ENCODE peak calls at places on chromosomes 11 and 22, in nine cellular contexts. One of them, this sample, is unnamed.

GRCh38 chr11:43664295-43664694 is 16.2 kb upstream of the HSD17B12 start:
- DNase-seq in stomach: no peak
- DNase-seq in A549: no peak
- DNase-seq in GM12878: no peak
- DNase-seq in K562: no peak
- DNase-seq in esophagus muscularis mucosa: no peak
- DNase-seq in sigmoid colon: no peak
- DNase-seq in ovary: no peak
- DNase-seq in SK-N-SH: peak; percentile 47
- DNase-seq in this sample: no peak

GRCh38 chr22:26891431-26891830 is 234.0 kb downstream of the MIAT start:
- DNase-seq in stomach: no peak
- DNase-seq in A549: no peak
- DNase-seq in GM12878: no peak
- DNase-seq in K562: no peak
- DNase-seq in esophagus muscularis mucosa: no peak
- DNase-seq in sigmoid colon: no peak
- DNase-seq in ovary: no peak
- DNase-seq in SK-N-SH: no peak
- DNase-seq in this sample: no peak

GRCh38 chr11:79794484-79795393 is 353.9 kb upstream of the TENM4 start:
- DNase-seq in stomach: no peak
- DNase-seq in A549: no peak
- DNase-seq in GM12878: no peak
- DNase-seq in K562: no peak
- DNase-seq in esophagus muscularis mucosa: no peak
- DNase-seq in sigmoid colon: no peak
- DNase-seq in ovary: no peak
- DNase-seq in SK-N-SH: no peak
- DNase-seq in this sample: no peak

GRCh38 chr11:109522116-109522755 is 100.2 kb downstream of the C11orf87 start:
- DNase-seq in stomach: no peak
- DNase-seq in A549: no peak
- DNase-seq in GM12878: no peak
- DNase-seq in K562: no peak
- DNase-seq in esophagus muscularis mucosa: no peak
- DNase-seq in sigmoid colon: no peak
- DNase-seq in ovary: no peak
- DNase-seq in SK-N-SH: no peak
- DNase-seq in this sample: no peak

GRCh38 chr11:10041337-10041736 is 252.7 kb downstream of the SBF2 start:
- DNase-seq in stomach: no peak
- DNase-seq in A549: no peak
- DNase-seq in GM12878: no peak
- DNase-seq in K562: no peak
- DNase-seq in esophagus muscularis mucosa: no peak
- DNase-seq in sigmoid colon: no peak
- DNase-seq in ovary: no peak
- DNase-seq in SK-N-SH: no peak
- DNase-seq in this sample: no peak

GRCh38 chr11:2577071-2578005 is 122.5 kb downstream of the KCNQ1OT1 start:
- DNase-seq in stomach: no peak
- DNase-seq in A549: no peak
- DNase-seq in GM12878: no peak
- DNase-seq in K562: no peak
- DNase-seq in esophagus muscularis mucosa: no peak
- DNase-seq in sigmoid colon: peak; percentile 50
- DNase-seq in ovary: peak; percentile 14
- DNase-seq in SK-N-SH: peak; percentile 25
- DNase-seq in this sample: peak; percentile 68

GRCh38 chr22:21593406-21594232 is 26.1 kb downstream of the UBE2L3 start:
- DNase-seq in stomach: peak; percentile 38
- DNase-seq in A549: peak; percentile 41
- DNase-seq in GM12878: no peak
- DNase-seq in K562: peak; percentile 88
- DNase-seq in esophagus muscularis mucosa: no peak
- DNase-seq in sigmoid colon: no peak
- DNase-seq in ovary: no peak
- DNase-seq in SK-N-SH: peak; percentile 32
- DNase-seq in this sample: no peak

GRCh38 chr22:38862375-38863329 is 9.4 kb downstream of the CBX6 start:
- DNase-seq in stomach: no peak
- DNase-seq in A549: no peak
- DNase-seq in GM12878: no peak
- DNase-seq in K562: peak; percentile 27
- DNase-seq in esophagus muscularis mucosa: no peak
- DNase-seq in sigmoid colon: peak; percentile 87
- DNase-seq in ovary: peak; percentile 87
- DNase-seq in SK-N-SH: peak; percentile 60
- DNase-seq in this sample: no peak

GRCh38 chr11:113730887-113731726 is 25.0 kb upstream of the TMPRSS5 start:
- DNase-seq in stomach: peak; percentile 45
- DNase-seq in A549: peak; percentile 5
- DNase-seq in GM12878: no peak
- DNase-seq in K562: peak; percentile 40
- DNase-seq in esophagus muscularis mucosa: no peak
- DNase-seq in sigmoid colon: no peak
- DNase-seq in ovary: no peak
- DNase-seq in SK-N-SH: peak; percentile 62
- DNase-seq in this sample: no peak

GRCh38 chr11:110984147-110984546 is 261.4 kb upstream of the POU2AF2 start:
- DNase-seq in stomach: no peak
- DNase-seq in A549: no peak
- DNase-seq in GM12878: no peak
- DNase-seq in K562: no peak
- DNase-seq in esophagus muscularis mucosa: no peak
- DNase-seq in sigmoid colon: no peak
- DNase-seq in ovary: no peak
- DNase-seq in SK-N-SH: no peak
- DNase-seq in this sample: no peak

GRCh38 chr11:16403851-16404250 is 47.5 kb upstream of the SOX6 start:
- DNase-seq in stomach: no peak
- DNase-seq in A549: no peak
- DNase-seq in GM12878: no peak
- DNase-seq in K562: no peak
- DNase-seq in esophagus muscularis mucosa: no peak
- DNase-seq in sigmoid colon: no peak
- DNase-seq in ovary: no peak
- DNase-seq in SK-N-SH: no peak
- DNase-seq in this sample: no peak

GRCh38 chr11:46894961-46895360 is 23.4 kb downstream of the LRP4 start:
- DNase-seq in stomach: no peak
- DNase-seq in A549: no peak
- DNase-seq in GM12878: no peak
- DNase-seq in K562: no peak
- DNase-seq in esophagus muscularis mucosa: no peak
- DNase-seq in sigmoid colon: no peak
- DNase-seq in ovary: no peak
- DNase-seq in SK-N-SH: no peak
- DNase-seq in this sample: no peak

GRCh38 chr11:130115218-130115617 is 44.4 kb upstream of the ST14 start:
- DNase-seq in stomach: no peak
- DNase-seq in A549: no peak
- DNase-seq in GM12878: no peak
- DNase-seq in K562: no peak
- DNase-seq in esophagus muscularis mucosa: no peak
- DNase-seq in sigmoid colon: no peak
- DNase-seq in ovary: no peak
- DNase-seq in SK-N-SH: no peak
- DNase-seq in this sample: no peak
- TF ChIP-seq EP300 in stomach: no peak
- TF ChIP-seq EP300 in A549: no peak
- TF ChIP-seq EP300 in GM12878: no peak
- TF ChIP-seq EP300 in K562: no peak
- TF ChIP-seq EP300 in esophagus muscularis mucosa: no peak
- TF ChIP-seq EP300 in sigmoid colon: no peak
- TF ChIP-seq EP300 in ovary: no peak
- TF ChIP-seq EP300 in SK-N-SH: no peak
- TF ChIP-seq EP300 in this sample: no peak

GRCh38 chr11:88537613-88538012 is 200.1 kb upstream of the CTSC start:
- DNase-seq in stomach: no peak
- DNase-seq in A549: no peak
- DNase-seq in GM12878: no peak
- DNase-seq in K562: no peak
- DNase-seq in esophagus muscularis mucosa: no peak
- DNase-seq in sigmoid colon: no peak
- DNase-seq in ovary: no peak
- DNase-seq in SK-N-SH: no peak
- DNase-seq in this sample: no peak

GRCh38 chr11:88534185-88534584 is 196.6 kb upstream of the CTSC start:
- DNase-seq in stomach: no peak
- DNase-seq in A549: no peak
- DNase-seq in GM12878: no peak
- DNase-seq in K562: no peak
- DNase-seq in esophagus muscularis mucosa: no peak
- DNase-seq in sigmoid colon: no peak
- DNase-seq in ovary: no peak
- DNase-seq in SK-N-SH: no peak
- DNase-seq in this sample: no peak

GRCh38 chr11:88535916-88536547 is 198.5 kb upstream of the CTSC start:
- DNase-seq in stomach: no peak
- DNase-seq in A549: peak; percentile 40
- DNase-seq in GM12878: no peak
- DNase-seq in K562: no peak
- DNase-seq in esophagus muscularis mucosa: no peak
- DNase-seq in sigmoid colon: no peak
- DNase-seq in ovary: no peak
- DNase-seq in SK-N-SH: no peak
- DNase-seq in this sample: no peak

GRCh38 chr11:88535266-88535665 is 197.7 kb upstream of the CTSC start:
- DNase-seq in stomach: no peak
- DNase-seq in A549: no peak
- DNase-seq in GM12878: no peak
- DNase-seq in K562: no peak
- DNase-seq in esophagus muscularis mucosa: no peak
- DNase-seq in sigmoid colon: no peak
- DNase-seq in ovary: no peak
- DNase-seq in SK-N-SH: no peak
- DNase-seq in this sample: no peak

GRCh38 chr11:88538088-88538487 is 200.6 kb upstream of the CTSC start:
- DNase-seq in stomach: no peak
- DNase-seq in A549: peak; percentile 29
- DNase-seq in GM12878: no peak
- DNase-seq in K562: no peak
- DNase-seq in esophagus muscularis mucosa: no peak
- DNase-seq in sigmoid colon: no peak
- DNase-seq in ovary: no peak
- DNase-seq in SK-N-SH: no peak
- DNase-seq in this sample: no peak
- TF ChIP-seq EP300 in stomach: no peak
- TF ChIP-seq EP300 in A549: peak; percentile 31
- TF ChIP-seq EP300 in GM12878: no peak
- TF ChIP-seq EP300 in K562: no peak
- TF ChIP-seq EP300 in esophagus muscularis mucosa: no peak
- TF ChIP-seq EP300 in sigmoid colon: no peak
- TF ChIP-seq EP300 in ovary: no peak
- TF ChIP-seq EP300 in SK-N-SH: no peak
- TF ChIP-seq EP300 in this sample: no peak

DNA sequence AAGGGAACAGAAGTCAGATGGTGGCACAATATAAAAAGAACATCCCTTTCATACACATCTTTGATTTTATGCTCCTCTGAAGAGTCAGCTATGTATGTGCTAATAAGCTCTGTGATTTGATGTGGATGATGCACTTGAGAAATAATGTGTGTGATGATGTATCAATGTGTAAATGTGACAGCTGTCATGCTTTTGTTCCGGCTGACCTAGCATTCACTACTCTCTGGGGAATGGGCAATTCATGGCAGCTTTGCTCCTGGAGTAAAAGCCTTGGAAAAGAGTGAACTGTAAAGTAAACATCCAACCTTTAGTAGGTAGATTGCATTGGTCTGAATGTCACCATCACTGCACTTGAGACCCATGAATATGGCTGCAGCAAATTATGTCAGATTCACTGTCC is 178.0 kb upstream of the CCDC90B start:
- DNase-seq in stomach: no peak
- DNase-seq in A549: no peak
- DNase-seq in GM12878: no peak
- DNase-seq in K562: no peak
- DNase-seq in esophagus muscularis mucosa: no peak
- DNase-seq in sigmoid colon: no peak
- DNase-seq in ovary: no peak
- DNase-seq in SK-N-SH: no peak
- DNase-seq in this sample: no peak
- TF ChIP-seq EP300 in stomach: no peak
- TF ChIP-seq EP300 in A549: no peak
- TF ChIP-seq EP300 in GM12878: no peak
- TF ChIP-seq EP300 in K562: no peak
- TF ChIP-seq EP300 in esophagus muscularis mucosa: no peak
- TF ChIP-seq EP300 in sigmoid colon: no peak
- TF ChIP-seq EP300 in ovary: no peak
- TF ChIP-seq EP300 in SK-N-SH: no peak
- TF ChIP-seq EP300 in this sample: no peak

GRCh38 chr11:68053117-68053516 is 14.3 kb downstream of the TCIRG1 start:
- DNase-seq in stomach: no peak
- DNase-seq in A549: no peak
- DNase-seq in GM12878: no peak
- DNase-seq in K562: no peak
- DNase-seq in esophagus muscularis mucosa: no peak
- DNase-seq in sigmoid colon: no peak
- DNase-seq in ovary: no peak
- DNase-seq in SK-N-SH: no peak
- DNase-seq in this sample: no peak

GRCh38 chr11:68050371-68050841 is 11.6 kb downstream of the TCIRG1 start:
- DNase-seq in stomach: no peak
- DNase-seq in A549: no peak
- DNase-seq in GM12878: no peak
- DNase-seq in K562: no peak
- DNase-seq in esophagus muscularis mucosa: no peak
- DNase-seq in sigmoid colon: peak; percentile 58
- DNase-seq in ovary: no peak
- DNase-seq in SK-N-SH: no peak
- DNase-seq in this sample: peak; percentile 60

GRCh38 chr11:68049509-68050370 is 10.9 kb downstream of the TCIRG1 start:
- DNase-seq in stomach: no peak
- DNase-seq in A549: no peak
- DNase-seq in GM12878: no peak
- DNase-seq in K562: no peak
- DNase-seq in esophagus muscularis mucosa: no peak
- DNase-seq in sigmoid colon: no peak
- DNase-seq in ovary: peak; percentile 27
- DNase-seq in SK-N-SH: peak; percentile 47
- DNase-seq in this sample: peak; percentile 63

GRCh38 chr11:68052137-68052873 is 13.5 kb downstream of the TCIRG1 start:
- DNase-seq in stomach: no peak
- DNase-seq in A549: no peak
- DNase-seq in GM12878: no peak
- DNase-seq in K562: no peak
- DNase-seq in esophagus muscularis mucosa: no peak
- DNase-seq in sigmoid colon: no peak
- DNase-seq in ovary: no peak
- DNase-seq in SK-N-SH: no peak
- DNase-seq in this sample: no peak

GRCh38 chr11:68051191-68052136 is 12.6 kb downstream of the TCIRG1 start:
- DNase-seq in stomach: no peak
- DNase-seq in A549: peak; percentile 3
- DNase-seq in GM12878: no peak
- DNase-seq in K562: no peak
- DNase-seq in esophagus muscularis mucosa: no peak
- DNase-seq in sigmoid colon: peak; percentile 63
- DNase-seq in ovary: no peak
- DNase-seq in SK-N-SH: peak; percentile 27
- DNase-seq in this sample: no peak
- TF ChIP-seq EP300 in stomach: no peak
- TF ChIP-seq EP300 in A549: no peak
- TF ChIP-seq EP300 in GM12878: no peak
- TF ChIP-seq EP300 in K562: no peak
- TF ChIP-seq EP300 in esophagus muscularis mucosa: no peak
- TF ChIP-seq EP300 in sigmoid colon: no peak
- TF ChIP-seq EP300 in ovary: no peak
- TF ChIP-seq EP300 in SK-N-SH: no peak
- TF ChIP-seq EP300 in this sample: no peak

GRCh38 chr11:126971305-126971704 is 29.3 kb downstream of the KIRREL3 start:
- DNase-seq in stomach: no peak
- DNase-seq in A549: no peak
- DNase-seq in GM12878: no peak
- DNase-seq in K562: no peak
- DNase-seq in esophagus muscularis mucosa: no peak
- DNase-seq in sigmoid colon: no peak
- DNase-seq in ovary: no peak
- DNase-seq in SK-N-SH: no peak
- DNase-seq in this sample: no peak
- TF ChIP-seq EP300 in stomach: no peak
- TF ChIP-seq EP300 in A549: no peak
- TF ChIP-seq EP300 in GM12878: no peak
- TF ChIP-seq EP300 in K562: no peak
- TF ChIP-seq EP300 in esophagus muscularis mucosa: no peak
- TF ChIP-seq EP300 in sigmoid colon: no peak
- TF ChIP-seq EP300 in ovary: no peak
- TF ChIP-seq EP300 in SK-N-SH: no peak
- TF ChIP-seq EP300 in this sample: no peak